ENCODE peak calls at places on chromosomes 16 and 17, in seven cellular contexts. I is pons, T is GM20000, X is heart left ventricle, J is non-pigmented ciliary epithelial cell, C is A172, F is left colon. Y is an unnamed sample.
A peak's percentile ranks its signal among the peaks of the same experiment; 100 is the strongest.

GRCh38 chr17:77034677-77035424 is 105.9 kb upstream of the SEC14L1 start:
- DNase-seq in I (no peak), T (no peak), X (no peak), J (no peak), C (no peak), F (no peak), Y (no peak)

GRCh38 chr17:42780816-42781638 is 617 bp downstream of the WNK4 start:
- DNase-seq in I (no peak), T (peak; percentile 36), X (no peak), J (no peak), C (no peak), F (no peak), Y (no peak)

GRCh38 chr17:17751489-17751995 is 70.3 kb downstream of the RAI1 start:
- DNase-seq in I (no peak), T (no peak), X (no peak), J (no peak), C (no peak), F (no peak), Y (no peak)

GRCh38 chr16:56352351-56353053 is 72.8 kb downstream of the AMFR start:
- DNase-seq in I (no peak), T (no peak), X (peak; percentile 30), J (no peak), C (no peak), F (peak; percentile 12), Y (no peak)

GRCh38 chr17:15109608-15110007 is 155.5 kb downstream of the PMP22 start:
- DNase-seq in I (no peak), T (no peak), X (no peak), J (no peak), C (no peak), F (no peak), Y (no peak)

GRCh38 chr16:88570691-88571092 is 489 bp downstream of the ZC3H18 start:
- DNase-seq in I (no peak), T (no peak), X (peak; percentile 64), J (no peak), C (no peak), F (no peak), Y (peak; percentile 1)

GRCh38 chr17:63768433-63768832 is 5.0 kb downstream of the CCDC47 start:
- DNase-seq in I (no peak), T (no peak), X (no peak), J (no peak), C (no peak), F (no peak), Y (no peak)

GRCh38 chr16:19375561-19376158 is 42.0 kb upstream of the TMC5 start:
- DNase-seq in I (peak; percentile 58), T (peak; percentile 72), X (no peak), J (peak; percentile 31), C (peak; percentile 60), F (no peak), Y (peak; percentile 52)

GRCh38 chr17:75228847-75229246 is 23.4 kb downstream of the NUP85 start:
- DNase-seq in I (no peak), T (no peak), X (no peak), J (no peak), C (no peak), F (no peak), Y (no peak)

GRCh38 chr16:53212899-53213235 is 158.1 kb downstream of the CHD9 start:
- DNase-seq in I (no peak), T (no peak), X (no peak), J (no peak), C (no peak), F (no peak), Y (no peak)

GRCh38 chr16:86732621-86733297 is 154.4 kb downstream of the FOXL1 start:
- DNase-seq in I (no peak), T (no peak), X (no peak), J (peak; percentile 14), C (no peak), F (no peak), Y (no peak)

GRCh38 chr17:61208301-61209098 is 191.1 kb upstream of the TBX2 start:
- DNase-seq in I (peak; percentile 64), T (no peak), X (no peak), J (no peak), C (no peak), F (no peak), Y (no peak)

GRCh38 chr16:87824991-87825841 is 44.1 kb downstream of the SLC7A5 start:
- DNase-seq in I (no peak), T (no peak), X (no peak), J (no peak), C (no peak), F (no peak), Y (no peak)

GRCh38 chr16:53775821-53776431 is 72.0 kb downstream of the FTO start:
- DNase-seq in I (peak; percentile 48), T (no peak), X (no peak), J (peak; percentile 86), C (peak; percentile 83), F (peak; percentile 51), Y (no peak)

GRCh38 chr16:12236491-12237030 is 260.0 kb downstream of the SNX29 start:
- DNase-seq in I (no peak), T (no peak), X (no peak), J (no peak), C (no peak), F (no peak), Y (peak; percentile 68)

GRCh38 chr17:1762233-1762905 is 509 bp downstream of the SERPINF1 start:
- DNase-seq in I (no peak), T (no peak), X (peak; percentile 81), J (no peak), C (no peak), F (no peak), Y (no peak)

GRCh38 chr17:59287887-59288286 is 43.6 kb upstream of the YPEL2 start:
- DNase-seq in I (no peak), T (no peak), X (no peak), J (no peak), C (peak; percentile 11), F (no peak), Y (no peak)

GRCh38 chr16:83603981-83604570 is 203.7 kb upstream of the HSBP1 start:
- DNase-seq in I (no peak), T (no peak), X (no peak), J (no peak), C (no peak), F (no peak), Y (no peak)

GRCh38 chr17:2084129-2084765 is 29.3 kb downstream of the HIC1 start:
- DNase-seq in I (no peak), T (no peak), X (no peak), J (no peak), C (peak; percentile 82), F (peak; percentile 83), Y (no peak)

GRCh38 chr17:50882851-50883250 is 16.7 kb upstream of the TOB1 start:
- DNase-seq in I (no peak), T (no peak), X (no peak), J (no peak), C (peak; percentile 35), F (no peak), Y (no peak)

GRCh38 chr17:79036609-79037008 is 12.6 kb downstream of the C1QTNF1 start:
- DNase-seq in I (peak; percentile 63), T (no peak), X (no peak), J (peak; percentile 60), C (peak; percentile 94), F (no peak), Y (no peak)

GRCh38 chr16:28292731-28293588 is 635 bp downstream of the SBK1 start:
- DNase-seq in I (no peak), T (peak; percentile 34), X (no peak), J (no peak), C (no peak), F (no peak), Y (no peak)

GRCh38 chr16:72829846-72830620 is 217.9 kb downstream of the ZFHX3 start:
- DNase-seq in I (no peak), T (no peak), X (no peak), J (no peak), C (peak; percentile 23), F (no peak), Y (no peak)

GRCh38 chr17:78925662-78926555 is 722 bp upstream of the TIMP2 start:
- DNase-seq in I (peak; percentile 63), T (no peak), X (peak; percentile 85), J (no peak), C (peak; percentile 91), F (peak; percentile 80), Y (peak; percentile 32)

GRCh38 chr17:40121191-40121885 is 433 bp upstream of the MSL1 start:
- DNase-seq in I (peak; percentile 76), T (peak; percentile 65), X (peak; percentile 80), J (no peak), C (peak; percentile 46), F (no peak), Y (peak; percentile 50)

GRCh38 chr17:8354196-8354595 is 14.6 kb downstream of the ODF4 start:
- DNase-seq in I (no peak), T (no peak), X (no peak), J (no peak), C (no peak), F (no peak), Y (no peak)

GRCh38 chr16:80015566-80015965 is 415.0 kb upstream of the MAF start:
- DNase-seq in I (no peak), T (no peak), X (no peak), J (no peak), C (no peak), F (no peak), Y (no peak)

Y was measured in G401.